ENCODE peak calls at places on chromosomes 11 and 22, in ten cellular contexts. L, K, E, H, C, T, G, X, F and V are unnamed samples.

GRCh38 chr11:20511982-20512381 is 87.4 kb upstream of the SLC6A5 start:
- DNase-seq in L (no peak), K (peak), E (no peak), H (no peak), C (no peak), T (no peak), G (no peak), X (no peak), F (no peak), V (no peak)

GRCh38 chr11:70544774-70545625 is 146.7 kb downstream of the CTTN start:
- DNase-seq in L (peak), K (no peak), E (no peak), H (no peak), C (no peak), T (no peak), G (no peak), X (no peak), F (no peak), V (no peak)

GRCh38 chr22:30720263-30720837 is 25.7 kb downstream of the OSBP2 start:
- DNase-seq in L (no peak), K (no peak), E (no peak), H (no peak), C (peak), T (no peak), G (no peak), X (no peak), F (no peak), V (no peak)

GRCh38 chr11:94776351-94777321 is 8.5 kb downstream of the AMOTL1 start:
- DNase-seq in L (peak), K (peak), E (peak), H (no peak), C (peak), T (peak), G (no peak), X (no peak), F (peak), V (no peak)

GRCh38 chr11:67351275-67352005 is 1.9 kb downstream of the POLD4 start:
- DNase-seq in L (peak), K (no peak), E (peak), H (peak), C (peak), T (no peak), G (peak), X (no peak), F (peak), V (peak)

GRCh38 chr11:44607324-44607962 is 42.0 kb downstream of the CD82 start:
- DNase-seq in L (no peak), K (no peak), E (no peak), H (no peak), C (no peak), T (no peak), G (no peak), X (no peak), F (peak), V (no peak)

GRCh38 chr22:29154364-29155048 is 51.2 kb upstream of the EMID1 start:
- DNase-seq in L (peak), K (no peak), E (peak), H (no peak), C (peak), T (no peak), G (peak), X (peak), F (peak), V (peak)

GRCh38 chr11:69268911-69269310 is 25.0 kb upstream of the MYEOV start:
- DNase-seq in L (no peak), K (no peak), E (no peak), H (no peak), C (no peak), T (no peak), G (no peak), X (no peak), F (no peak), V (no peak)

GRCh38 chr11:40514124-40514523 is 945.3 kb downstream of the LRRC4C start:
- DNase-seq in L (no peak), K (peak), E (no peak), H (peak), C (peak), T (peak), G (no peak), X (no peak), F (peak), V (no peak)

GRCh38 chr22:43928418-43929307 is 5.1 kb downstream of the PNPLA3 start:
- DNase-seq in L (no peak), K (no peak), E (no peak), H (no peak), C (no peak), T (no peak), G (no peak), X (no peak), F (no peak), V (no peak)

GRCh38 chr11:12219732-12220131 is 109.3 kb downstream of the MICAL2 start:
- DNase-seq in L (no peak), K (no peak), E (peak), H (no peak), C (no peak), T (no peak), G (no peak), X (no peak), F (no peak), V (no peak)